ENCODE peak calls at places on chromosomes 3 and 15, in seven cellular contexts. I is C1 segment of cervical spinal cord, L is lower lobe of right lung, R is small intestine, V is AG08396, F is NCI-H187, C is lung microvascular endothelial cell. X is an unnamed sample.

GRCh38 chr15:40511472-40512133 is 40.8 kb downstream of the CHST14 start:
- DNase-seq in I (peak; percentile 11), L (peak; percentile 90), R (peak; percentile 73), V (peak; percentile 87), F (no peak), C (peak; percentile 33), X (no peak)

GRCh38 chr15:78662028-78662427 is 21.0 kb upstream of the CHRNB4 start:
- DNase-seq in I (no peak), L (no peak), R (no peak), V (no peak), F (no peak), C (no peak), X (no peak)

GRCh38 chr3:186193534-186194450 is 84.9 kb upstream of the ETV5 start:
- DNase-seq in I (no peak), L (peak; percentile 61), R (no peak), V (no peak), F (no peak), C (no peak), X (peak; percentile 62)

GRCh38 chr3:139020868-139021234 is at the start of gene PRR23B:
- DNase-seq in I (no peak), L (no peak), R (peak; percentile 6), V (no peak), F (no peak), C (no peak), X (no peak)

GRCh38 chr3:13279532-13279910 is 140.6 kb downstream of the NUP210 start:
- DNase-seq in I (no peak), L (peak; percentile 28), R (no peak), V (no peak), F (no peak), C (no peak), X (no peak)

GRCh38 chr15:55007561-55007960 is 189.2 kb downstream of the RSL24D1 start:
- DNase-seq in I (no peak), L (no peak), R (no peak), V (no peak), F (no peak), C (no peak), X (no peak)

GRCh38 chr3:120497318-120497717 is 46.5 kb upstream of the FSTL1 start:
- DNase-seq in I (no peak), L (no peak), R (no peak), V (peak; percentile 49), F (no peak), C (peak; percentile 88), X (no peak)

GRCh38 chr3:124492824-124493223 is 237.4 kb upstream of the UMPS start:
- DNase-seq in I (no peak), L (peak; percentile 49), R (peak; percentile 86), V (no peak), F (peak; percentile 76), C (peak; percentile 55), X (peak; percentile 17)

GRCh38 chr15:38069001-38069400 is 134.6 kb downstream of the TMCO5A start:
- DNase-seq in I (no peak), L (no peak), R (peak; percentile 61), V (peak; percentile 69), F (no peak), C (peak; percentile 92), X (no peak)

GRCh38 chr3:33577173-33577572 is 137.0 kb upstream of the UBP1 start:
- DNase-seq in I (no peak), L (no peak), R (peak; percentile 8), V (no peak), F (no peak), C (no peak), X (no peak)

GRCh38 chr3:41190509-41191284 is 8.6 kb upstream of the CTNNB1 start:
- DNase-seq in I (no peak), L (no peak), R (no peak), V (no peak), F (no peak), C (no peak), X (no peak)

GRCh38 chr3:144529562-144529961 is 557.9 kb downstream of the DIPK2A start:
- DNase-seq in I (no peak), L (no peak), R (peak; percentile 83), V (no peak), F (no peak), C (no peak), X (no peak)

GRCh38 chr3:192794216-192794615 is 66.9 kb upstream of the FGF12 start:
- DNase-seq in I (no peak), L (no peak), R (no peak), V (no peak), F (no peak), C (no peak), X (no peak)

GRCh38 chr15:94653071-94653470 is 421.7 kb downstream of the MCTP2 start:
- DNase-seq in I (no peak), L (no peak), R (no peak), V (no peak), F (no peak), C (no peak), X (no peak)

GRCh38 chr3:98735761-98736269 is 27.3 kb upstream of the ST3GAL6 start:
- DNase-seq in I (no peak), L (no peak), R (no peak), V (no peak), F (no peak), C (peak; percentile 44), X (no peak)

GRCh38 chr3:50256978-50257890 is 11.7 kb upstream of the SEMA3B start:
- DNase-seq in I (no peak), L (no peak), R (peak; percentile 61), V (no peak), F (no peak), C (peak; percentile 74), X (no peak)

GRCh38 chr3:74643636-74644035 is 29.2 kb upstream of the CNTN3 start:
- DNase-seq in I (no peak), L (no peak), R (peak; percentile 4), V (no peak), F (no peak), C (no peak), X (no peak)

GRCh38 chr15:78049691-78050440 is 27.6 kb downstream of the TBC1D2B start:
- DNase-seq in I (no peak), L (peak; percentile 53), R (peak; percentile 51), V (peak; percentile 56), F (no peak), C (peak; percentile 66), X (no peak)

GRCh38 chr15:95446854-95447253 is 883.6 kb upstream of the NR2F2 start:
- DNase-seq in I (no peak), L (no peak), R (peak; percentile 38), V (no peak), F (no peak), C (peak; percentile 65), X (no peak)

GRCh38 chr3:179898024-179898423 is 138.7 kb downstream of the PEX5L start:
- DNase-seq in I (no peak), L (no peak), R (peak; percentile 7), V (peak; percentile 28), F (peak; percentile 10), C (peak; percentile 56), X (peak; percentile 48)

GRCh38 chr3:4740397-4741105 is 238.7 kb upstream of the BHLHE40 start:
- DNase-seq in I (no peak), L (no peak), R (no peak), V (no peak), F (no peak), C (peak; percentile 72), X (no peak)

GRCh38 chr3:50587806-50588758 is 18.8 kb downstream of the HEMK1 start:
- DNase-seq in I (no peak), L (no peak), R (no peak), V (no peak), F (no peak), C (no peak), X (no peak)

GRCh38 chr3:197154-197855 is 742 bp downstream of the CHL1 start:
- DNase-seq in I (peak; percentile 39), L (peak; percentile 45), R (no peak), V (peak; percentile 25), F (no peak), C (no peak), X (no peak)

GRCh38 chr15:71325461-71325860 is 210.2 kb downstream of the THSD4 start:
- DNase-seq in I (no peak), L (no peak), R (no peak), V (no peak), F (no peak), C (peak; percentile 29), X (no peak)

GRCh38 chr3:100954990-100955389 is 38.2 kb downstream of the ABI3BP start:
- DNase-seq in I (no peak), L (no peak), R (no peak), V (peak; percentile 78), F (no peak), C (peak; percentile 83), X (no peak)

GRCh38 chr3:45554001-45554691 is 40.4 kb upstream of the LIMD1 start:
- DNase-seq in I (no peak), L (no peak), R (no peak), V (no peak), F (no peak), C (peak; percentile 78), X (no peak)

GRCh38 chr15:87477759-87478687 is 778.5 kb downstream of the NTRK3 start:
- DNase-seq in I (no peak), L (no peak), R (peak; percentile 35), V (peak; percentile 10), F (no peak), C (peak; percentile 7), X (peak; percentile 38)

GRCh38 chr3:48697952-48698351 is 12.2 kb upstream of the NCKIPSD start:
- DNase-seq in I (no peak), L (no peak), R (no peak), V (no peak), F (no peak), C (no peak), X (no peak)

GRCh38 chr3:54193093-54193492 is 70.7 kb downstream of the CACNA2D3 start:
- DNase-seq in I (no peak), L (no peak), R (no peak), V (no peak), F (no peak), C (no peak), X (no peak)

GRCh38 chr15:93955197-93955596 is 276.2 kb upstream of the MCTP2 start:
- DNase-seq in I (no peak), L (no peak), R (peak; percentile 27), V (no peak), F (no peak), C (no peak), X (no peak)

GRCh38 chr3:13455644-13456043 is 24.5 kb upstream of the HDAC11 start:
- DNase-seq in I (no peak), L (no peak), R (no peak), V (no peak), F (no peak), C (no peak), X (no peak)